ENCODE peak calls at places on chromosomes 13 and 19, in four cellular contexts. One of them, this sample, is unnamed.

GRCh38 chr19:30076101-30076551 is 134.1 kb downstream of the URI1 start:
- DNase-seq in natural killer cell: no peak
- DNase-seq in cardiac fibroblast: no peak
- DNase-seq in stomach: no peak
- DNase-seq in this sample: peak; percentile 6

GRCh38 chr19:56751078-56751489 is 79.5 kb upstream of the ZNF835 start:
- DNase-seq in natural killer cell: no peak
- DNase-seq in cardiac fibroblast: no peak
- DNase-seq in stomach: no peak
- DNase-seq in this sample: no peak

GRCh38 chr19:18156841-18157464 is 4.0 kb downstream of the PIK3R2 start:
- DNase-seq in natural killer cell: no peak
- DNase-seq in cardiac fibroblast: peak; percentile 95
- DNase-seq in stomach: peak; percentile 95
- DNase-seq in this sample: no peak

GRCh38 chr13:107650081-107650701 is 565.1 kb downstream of the LIG4 start:
- DNase-seq in natural killer cell: peak; percentile 15
- DNase-seq in cardiac fibroblast: peak; percentile 64
- DNase-seq in stomach: peak; percentile 53
- DNase-seq in this sample: no peak

GRCh38 chr19:34957830-34958751 is 5.9 kb downstream of the ZNF792 start:
- DNase-seq in natural killer cell: no peak
- DNase-seq in cardiac fibroblast: no peak
- DNase-seq in stomach: no peak
- DNase-seq in this sample: no peak

GRCh38 chr13:91347996-91348905 is 764 bp downstream of the MIR17HG start:
- DNase-seq in natural killer cell: peak; percentile 54
- DNase-seq in cardiac fibroblast: peak; percentile 30
- DNase-seq in stomach: peak; percentile 53
- DNase-seq in this sample: peak; percentile 59

GRCh38 chr13:34764246-34764645 is 177.8 kb upstream of the NBEA start:
- DNase-seq in natural killer cell: no peak
- DNase-seq in cardiac fibroblast: no peak
- DNase-seq in stomach: no peak
- DNase-seq in this sample: no peak

GRCh38 chr13:44159633-44160279 is 213.9 kb upstream of the SERP2 start:
- DNase-seq in natural killer cell: no peak
- DNase-seq in cardiac fibroblast: peak; percentile 22
- DNase-seq in stomach: no peak
- DNase-seq in this sample: no peak

GRCh38 chr13:25214371-25215252 is 42.5 kb upstream of the AMER2 start:
- DNase-seq in natural killer cell: no peak
- DNase-seq in cardiac fibroblast: peak; percentile 22
- DNase-seq in stomach: no peak
- DNase-seq in this sample: no peak

GRCh38 chr13:108777421-108778420 is 148.3 kb downstream of the MYO16 start:
- DNase-seq in natural killer cell: no peak
- DNase-seq in cardiac fibroblast: peak; percentile 0
- DNase-seq in stomach: no peak
- DNase-seq in this sample: no peak
- TF ChIP-seq CTCF in natural killer cell: no peak
- TF ChIP-seq CTCF in cardiac fibroblast: no peak
- TF ChIP-seq CTCF in stomach: no peak
- TF ChIP-seq CTCF in this sample: no peak

GRCh38 chr13:76472916-76473315 is 413.3 kb downstream of the KCTD12 start:
- DNase-seq in natural killer cell: no peak
- DNase-seq in cardiac fibroblast: no peak
- DNase-seq in stomach: no peak
- DNase-seq in this sample: no peak
- TF ChIP-seq CTCF in natural killer cell: no peak
- TF ChIP-seq CTCF in cardiac fibroblast: no peak
- TF ChIP-seq CTCF in stomach: no peak
- TF ChIP-seq CTCF in this sample: no peak

GRCh38 chr13:40973409-40973808 is 45.7 kb downstream of the ELF1 start:
- DNase-seq in natural killer cell: no peak
- DNase-seq in cardiac fibroblast: no peak
- DNase-seq in stomach: no peak
- DNase-seq in this sample: no peak

GRCh38 chr13:40971321-40971720 is 47.8 kb downstream of the ELF1 start:
- DNase-seq in natural killer cell: no peak
- DNase-seq in cardiac fibroblast: no peak
- DNase-seq in stomach: no peak
- DNase-seq in this sample: no peak

GRCh38 chr13:40975441-40975840 is 43.7 kb downstream of the ELF1 start:
- DNase-seq in natural killer cell: no peak
- DNase-seq in cardiac fibroblast: no peak
- DNase-seq in stomach: no peak
- DNase-seq in this sample: no peak

GRCh38 chr13:40970803-40971202 is 48.3 kb downstream of the ELF1 start:
- DNase-seq in natural killer cell: no peak
- DNase-seq in cardiac fibroblast: no peak
- DNase-seq in stomach: no peak
- DNase-seq in this sample: no peak

GRCh38 chr13:40974460-40975407 is 44.4 kb downstream of the ELF1 start:
- DNase-seq in natural killer cell: no peak
- DNase-seq in cardiac fibroblast: peak; percentile 84
- DNase-seq in stomach: no peak
- DNase-seq in this sample: no peak
- TF ChIP-seq CTCF in natural killer cell: peak; percentile 56
- TF ChIP-seq CTCF in cardiac fibroblast: peak; percentile 69
- TF ChIP-seq CTCF in stomach: peak; percentile 19
- TF ChIP-seq CTCF in this sample: peak; percentile 70

DNA sequence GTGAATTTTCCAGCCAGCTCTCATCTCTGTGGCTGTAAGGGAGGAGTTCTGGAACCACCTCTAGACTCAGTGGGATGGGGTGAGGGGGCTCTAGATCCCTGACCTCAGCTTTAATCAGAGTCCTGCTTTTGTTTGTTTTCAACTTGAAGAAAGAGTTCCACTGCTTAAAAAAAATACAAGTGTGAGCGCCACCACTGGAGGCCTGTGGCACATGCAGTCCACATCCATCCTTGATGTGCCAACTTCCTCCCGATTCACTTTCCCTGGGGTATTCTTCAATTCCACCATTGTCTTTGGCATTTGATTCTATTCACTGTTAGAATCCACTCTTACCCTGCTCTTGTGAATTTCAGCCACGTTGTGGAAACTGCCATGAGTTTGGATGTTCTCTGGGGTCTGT is 62.4 kb upstream of the GJB6 start:
- DNase-seq in natural killer cell: no peak
- DNase-seq in cardiac fibroblast: no peak
- DNase-seq in stomach: no peak
- DNase-seq in this sample: no peak
- TF ChIP-seq CTCF in natural killer cell: no peak
- TF ChIP-seq CTCF in cardiac fibroblast: peak; percentile 15
- TF ChIP-seq CTCF in stomach: no peak
- TF ChIP-seq CTCF in this sample: peak; percentile 22

GRCh38 chr13:51913421-51914136 is 51.8 kb downstream of the CCDC70 start:
- DNase-seq in natural killer cell: no peak
- DNase-seq in cardiac fibroblast: no peak
- DNase-seq in stomach: no peak
- DNase-seq in this sample: no peak
- TF ChIP-seq CTCF in natural killer cell: no peak
- TF ChIP-seq CTCF in cardiac fibroblast: peak; percentile 2
- TF ChIP-seq CTCF in stomach: no peak
- TF ChIP-seq CTCF in this sample: no peak

DNA sequence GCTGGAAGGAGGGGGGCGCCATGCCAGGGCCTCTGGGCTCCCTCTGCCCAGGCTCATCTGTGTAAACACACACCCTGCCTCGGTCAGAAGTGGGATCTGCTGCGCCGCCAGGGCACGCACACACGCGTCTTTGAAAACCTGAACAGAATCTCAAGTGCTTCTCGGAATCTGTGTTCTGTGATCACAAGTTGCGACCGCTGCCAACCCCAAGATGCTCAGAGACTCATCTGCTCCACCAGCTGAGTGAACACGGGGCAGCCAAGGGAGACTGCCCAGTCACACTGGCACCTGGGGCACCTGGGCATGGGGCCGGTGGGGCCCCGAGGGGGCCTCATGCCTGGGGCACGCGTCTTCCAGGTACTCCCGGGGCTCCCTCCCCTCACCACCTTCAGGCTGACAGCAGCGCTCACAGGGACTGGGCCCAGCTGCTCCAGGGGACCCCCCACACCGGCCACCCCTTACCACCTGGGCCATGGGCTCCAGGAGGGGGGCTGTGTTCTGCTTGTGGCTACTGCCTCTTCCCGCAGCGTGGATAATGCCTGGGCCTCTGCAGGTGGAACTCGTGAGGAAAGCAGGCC is 59.0 kb downstream of the KLF2 start:
- DNase-seq in natural killer cell: no peak
- DNase-seq in cardiac fibroblast: no peak
- DNase-seq in stomach: no peak
- DNase-seq in this sample: no peak
- TF ChIP-seq CTCF in natural killer cell: peak; percentile 52
- TF ChIP-seq CTCF in cardiac fibroblast: no peak
- TF ChIP-seq CTCF in stomach: no peak
- TF ChIP-seq CTCF in this sample: peak; percentile 64

GRCh38 chr13:79772811-79773210 is 291.9 kb downstream of the NDFIP2 start:
- DNase-seq in natural killer cell: no peak
- DNase-seq in cardiac fibroblast: no peak
- DNase-seq in stomach: no peak
- DNase-seq in this sample: no peak

GRCh38 chr13:79777504-79777903 is 296.5 kb downstream of the NDFIP2 start:
- DNase-seq in natural killer cell: no peak
- DNase-seq in cardiac fibroblast: no peak
- DNase-seq in stomach: no peak
- DNase-seq in this sample: no peak

GRCh38 chr13:79776538-79776937 is 295.6 kb downstream of the NDFIP2 start:
- DNase-seq in natural killer cell: no peak
- DNase-seq in cardiac fibroblast: no peak
- DNase-seq in stomach: no peak
- DNase-seq in this sample: no peak

GRCh38 chr13:79779061-79779460 is 298.1 kb downstream of the NDFIP2 start:
- DNase-seq in natural killer cell: no peak
- DNase-seq in cardiac fibroblast: no peak
- DNase-seq in stomach: no peak
- DNase-seq in this sample: no peak

GRCh38 chr13:79775830-79776229 is 294.9 kb downstream of the NDFIP2 start:
- DNase-seq in natural killer cell: no peak
- DNase-seq in cardiac fibroblast: peak; percentile 88
- DNase-seq in stomach: peak; percentile 29
- DNase-seq in this sample: no peak
- TF ChIP-seq CTCF in natural killer cell: no peak
- TF ChIP-seq CTCF in cardiac fibroblast: peak; percentile 71
- TF ChIP-seq CTCF in stomach: peak; percentile 43
- TF ChIP-seq CTCF in this sample: peak; percentile 73

DNA sequence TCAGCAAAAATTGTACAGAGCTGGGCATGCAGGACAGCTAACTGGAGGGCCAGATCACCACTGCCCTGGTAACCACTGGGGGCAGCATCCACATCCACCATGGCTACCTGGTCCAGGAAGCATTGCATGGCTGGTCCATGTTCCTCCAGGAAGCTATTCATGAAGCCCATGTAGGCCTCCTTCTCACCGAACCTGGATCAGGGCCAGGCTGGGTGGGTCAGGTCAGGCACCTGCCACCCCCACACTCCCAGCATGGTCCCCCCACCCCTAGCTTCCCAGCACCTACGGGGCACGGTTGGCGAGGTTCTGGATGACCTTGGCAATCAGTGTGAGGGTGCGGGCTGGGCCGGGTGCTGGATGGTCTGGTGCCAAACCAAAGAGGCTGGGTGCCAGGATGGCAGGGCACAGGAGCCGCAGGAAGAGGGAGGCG is 4.6 kb upstream of the WIZ start:
- DNase-seq in natural killer cell: no peak
- DNase-seq in cardiac fibroblast: no peak
- DNase-seq in stomach: peak; percentile 51
- DNase-seq in this sample: no peak
- TF ChIP-seq CTCF in natural killer cell: no peak
- TF ChIP-seq CTCF in cardiac fibroblast: peak; percentile 37
- TF ChIP-seq CTCF in stomach: no peak
- TF ChIP-seq CTCF in this sample: no peak

GRCh38 chr13:106110241-106110855 is 425.1 kb downstream of the EFNB2 start:
- DNase-seq in natural killer cell: no peak
- DNase-seq in cardiac fibroblast: no peak
- DNase-seq in stomach: no peak
- DNase-seq in this sample: no peak
- TF ChIP-seq CTCF in natural killer cell: no peak
- TF ChIP-seq CTCF in cardiac fibroblast: peak; percentile 13
- TF ChIP-seq CTCF in stomach: no peak
- TF ChIP-seq CTCF in this sample: no peak